ENCODE peak calls at places on chromosomes 11 and 22, in eight cellular contexts. Y is brain pericyte, B is tibial nerve, N is MV-4-11, S is left cardiac atrium, E is NCI-H1092, L is NCI-H82, U is mesendoderm. M is an unnamed sample.
A peak's percentile ranks its signal among the peaks of the same experiment; 100 is the strongest.

GRCh38 chr11:112255075-112255739 is 5.5 kb downstream of the PLET1 start:
- DNase-seq in Y (peak; percentile 59), B (no peak), N (peak; percentile 61), S (peak; percentile 29), E (peak; percentile 65), L (peak; percentile 12), U (no peak), M (no peak)

GRCh38 chr11:117410861-117411725 is 83.4 kb downstream of the CEP164 start:
- DNase-seq in Y (no peak), B (no peak), N (no peak), S (no peak), E (peak; percentile 29), L (peak; percentile 20), U (peak; percentile 89), M (no peak)

GRCh38 chr11:58914821-58915543 is 24.3 kb upstream of the GLYATL1 start:
- DNase-seq in Y (no peak), B (no peak), N (no peak), S (no peak), E (no peak), L (no peak), U (no peak), M (no peak)

GRCh38 chr22:45125198-45125597 is 38.5 kb upstream of the NUP50 start:
- DNase-seq in Y (no peak), B (no peak), N (no peak), S (no peak), E (no peak), L (no peak), U (no peak), M (no peak)

GRCh38 chr22:41181349-41182241 is 23.5 kb upstream of the L3MBTL2 start:
- DNase-seq in Y (no peak), B (no peak), N (no peak), S (no peak), E (no peak), L (peak; percentile 47), U (peak; percentile 78), M (no peak)

GRCh38 chr11:64261556-64262080 is 10.3 kb downstream of the PLCB3 start:
- DNase-seq in Y (no peak), B (no peak), N (no peak), S (no peak), E (no peak), L (no peak), U (no peak), M (no peak)

GRCh38 chr22:27842236-27842993 is 40.9 kb upstream of the MN1 start:
- DNase-seq in Y (no peak), B (no peak), N (no peak), S (no peak), E (no peak), L (no peak), U (no peak), M (no peak)

GRCh38 chr11:87301785-87302540 is 264.2 kb downstream of the TMEM135 start:
- DNase-seq in Y (no peak), B (no peak), N (no peak), S (no peak), E (no peak), L (no peak), U (no peak), M (no peak)

GRCh38 chr22:32672542-32672941 is 129.0 kb upstream of the TIMP3 start:
- DNase-seq in Y (no peak), B (no peak), N (no peak), S (no peak), E (no peak), L (no peak), U (no peak), M (no peak)

GRCh38 chr11:16225623-16226022 is 130.7 kb downstream of the SOX6 start:
- DNase-seq in Y (no peak), B (no peak), N (no peak), S (no peak), E (no peak), L (no peak), U (no peak), M (no peak)

GRCh38 chr11:72584293-72584921 is 89.8 kb downstream of the PDE2A start:
- DNase-seq in Y (no peak), B (peak; percentile 27), N (no peak), S (peak; percentile 69), E (no peak), L (no peak), U (peak; percentile 56), M (peak; percentile 68)

GRCh38 chr11:7579226-7579825 is 65.5 kb downstream of the PPFIBP2 start:
- DNase-seq in Y (no peak), B (no peak), N (peak; percentile 43), S (no peak), E (no peak), L (no peak), U (no peak), M (no peak)

GRCh38 chr11:31812392-31813241 is 1.5 kb upstream of the PAX6 start:
- DNase-seq in Y (no peak), B (no peak), N (no peak), S (no peak), E (no peak), L (no peak), U (peak; percentile 59), M (no peak)

GRCh38 chr22:43755452-43755851 is 56.7 kb downstream of the EFCAB6 start:
- DNase-seq in Y (no peak), B (no peak), N (no peak), S (no peak), E (no peak), L (no peak), U (no peak), M (no peak)

GRCh38 chr22:30705710-30706651 is 11.3 kb downstream of the OSBP2 start:
- DNase-seq in Y (no peak), B (no peak), N (peak; percentile 70), S (no peak), E (peak; percentile 58), L (peak; percentile 89), U (peak; percentile 84), M (no peak)

GRCh38 chr11:32615422-32615821 is 31.8 kb downstream of the EIF3M start:
- DNase-seq in Y (no peak), B (no peak), N (no peak), S (no peak), E (no peak), L (no peak), U (no peak), M (no peak)

GRCh38 chr11:65867284-65868071 is 5.1 kb downstream of the EFEMP2 start:
- DNase-seq in Y (no peak), B (no peak), N (peak; percentile 71), S (peak; percentile 33), E (no peak), L (no peak), U (peak; percentile 62), M (no peak)

GRCh38 chr11:44968510-44968909 is 17.8 kb upstream of the TP53I11 start:
- DNase-seq in Y (no peak), B (no peak), N (no peak), S (no peak), E (no peak), L (peak; percentile 18), U (no peak), M (no peak)

GRCh38 chr11:45994421-45995341 is 72.2 kb downstream of the LARGE2 start:
- DNase-seq in Y (no peak), B (no peak), N (no peak), S (no peak), E (no peak), L (no peak), U (peak; percentile 89), M (no peak)

GRCh38 chr11:120141144-120142071 is 3.5 kb upstream of the TRIM29 start:
- DNase-seq in Y (no peak), B (no peak), N (no peak), S (no peak), E (no peak), L (no peak), U (no peak), M (no peak)

GRCh38 chr11:34502949-34503348 is 10.6 kb downstream of the ELF5 start:
- DNase-seq in Y (no peak), B (no peak), N (no peak), S (no peak), E (no peak), L (no peak), U (no peak), M (no peak)

GRCh38 chr22:44807915-44808690 is 55.7 kb downstream of the ARHGAP8 start:
- DNase-seq in Y (no peak), B (no peak), N (no peak), S (no peak), E (no peak), L (peak; percentile 66), U (peak; percentile 69), M (no peak)

GRCh38 chr11:122863704-122864326 is 18.7 kb upstream of the JHY start:
- DNase-seq in Y (no peak), B (peak; percentile 28), N (peak; percentile 11), S (no peak), E (peak; percentile 24), L (peak; percentile 8), U (no peak), M (peak; percentile 24)

GRCh38 chr11:1655168-1656060 is 25.8 kb downstream of the KRTAP5-5 start:
- DNase-seq in Y (no peak), B (no peak), N (no peak), S (no peak), E (no peak), L (no peak), U (no peak), M (no peak)

GRCh38 chr11:8033312-8033715 is 46.2 kb downstream of the EIF3F start:
- DNase-seq in Y (peak; percentile 34), B (peak; percentile 71), N (peak; percentile 75), S (peak; percentile 87), E (peak; percentile 45), L (peak; percentile 68), U (peak; percentile 67), M (peak; percentile 87)

GRCh38 chr22:19121631-19122142 is 525 bp downstream of the DGCR2 start:
- DNase-seq in Y (no peak), B (peak; percentile 26), N (peak; percentile 26), S (peak; percentile 60), E (peak; percentile 15), L (peak; percentile 38), U (peak; percentile 59), M (peak; percentile 59)

GRCh38 chr11:3190600-3190999 is 25.5 kb upstream of the OSBPL5 start:
- DNase-seq in Y (no peak), B (no peak), N (no peak), S (no peak), E (no peak), L (no peak), U (no peak), M (no peak)

GRCh38 chr11:60891103-60891741 is 15.2 kb downstream of the PRPF19 start:
- DNase-seq in Y (no peak), B (no peak), N (no peak), S (peak; percentile 60), E (no peak), L (no peak), U (no peak), M (peak; percentile 64)

GRCh38 chr22:50473855-50474671 is 772 bp downstream of the SBF1 start:
- DNase-seq in Y (no peak), B (no peak), N (no peak), S (no peak), E (no peak), L (no peak), U (no peak), M (no peak)

GRCh38 chr11:128421577-128421976 is 165.8 kb downstream of the ETS1 start:
- DNase-seq in Y (no peak), B (no peak), N (no peak), S (no peak), E (no peak), L (no peak), U (peak; percentile 16), M (no peak)

GRCh38 chr22:36087784-36088183 is 59.2 kb upstream of the RBFOX2 start:
- DNase-seq in Y (no peak), B (no peak), N (no peak), S (no peak), E (no peak), L (no peak), U (no peak), M (no peak)

GRCh38 chr22:20773793-20774212 is at the start of gene SERPIND1:
- DNase-seq in Y (no peak), B (no peak), N (no peak), S (no peak), E (no peak), L (no peak), U (no peak), M (no peak)

GRCh38 chr11:11084337-11084736 is 226.5 kb upstream of the ZBED5 start:
- DNase-seq in Y (no peak), B (no peak), N (no peak), S (no peak), E (no peak), L (no peak), U (no peak), M (no peak)

GRCh38 chr11:111429066-111429506 is 50.0 kb upstream of the POU2AF1 start:
- DNase-seq in Y (no peak), B (peak; percentile 65), N (peak; percentile 95), S (peak; percentile 62), E (peak; percentile 42), L (peak; percentile 16), U (peak; percentile 71), M (no peak)